ENCODE peak calls at places on chromosomes 5 and 9, in seven cellular contexts. G is AG04450, B is prostate gland, U is GM06990, V is GM12865, O is kidney epithelial cell, A is AG10803. E is an unnamed sample.

GRCh38 chr5:106737111-106737510 is 933.6 kb downstream of the EFNA5 start:
- DNase-seq in O (no peak), B (no peak), A (no peak), G (no peak), V (no peak), U (no peak), E (no peak)

GRCh38 chr5:81117566-81117965 is 115.6 kb upstream of the CKMT2 start:
- DNase-seq in O (no peak), B (no peak), V (no peak), U (no peak), A (no peak), G (no peak), E (no peak)

GRCh38 chr9:109499631-109500120 is 1.6 kb upstream of the PTPN3 start:
- DNase-seq in U (no peak), G (no peak), B (peak; percentile 65), V (no peak), A (no peak), O (no peak), E (peak; percentile 82)

GRCh38 chr9:71446499-71447411 is 321.6 kb downstream of the CEMIP2 start:
- DNase-seq in O (peak; percentile 16), V (peak; percentile 65), G (peak; percentile 8), A (peak; percentile 38), U (peak; percentile 45), B (peak; percentile 4), E (peak; percentile 87)

GRCh38 chr9:94703488-94704140 is 22.9 kb upstream of the AOPEP start:
- DNase-seq in G (no peak), U (no peak), V (no peak), O (no peak), A (no peak), B (no peak), E (no peak)

GRCh38 chr5:138504799-138505198 is 38.2 kb downstream of the ETF1 start:
- DNase-seq in U (no peak), B (peak; percentile 87), O (no peak), G (no peak), A (peak; percentile 64), V (no peak), E (no peak)

GRCh38 chr9:93068956-93069355 is 10.5 kb downstream of the SUSD3 start:
- DNase-seq in B (no peak), G (no peak), U (no peak), V (no peak), A (no peak), O (no peak), E (no peak)

GRCh38 chr5:66860199-66860975 is 264.2 kb downstream of the MAST4 start:
- DNase-seq in V (no peak), O (no peak), U (no peak), B (no peak), G (no peak), A (peak; percentile 3), E (peak; percentile 9)

GRCh38 chr5:113056988-113057387 is 80.4 kb downstream of the DCP2 start:
- DNase-seq in U (no peak), A (no peak), G (no peak), V (no peak), B (no peak), O (no peak), E (no peak)

GRCh38 chr9:2157277-2158105 is 142.3 kb downstream of the SMARCA2 start:
- DNase-seq in A (peak; percentile 57), B (peak; percentile 23), O (no peak), G (no peak), U (peak; percentile 56), V (peak; percentile 71), E (no peak)

GRCh38 chr5:126523818-126524522 is 71.0 kb downstream of the ALDH7A1 start:
- DNase-seq in U (no peak), B (no peak), A (no peak), V (no peak), O (no peak), G (no peak), E (no peak)

DNA sequence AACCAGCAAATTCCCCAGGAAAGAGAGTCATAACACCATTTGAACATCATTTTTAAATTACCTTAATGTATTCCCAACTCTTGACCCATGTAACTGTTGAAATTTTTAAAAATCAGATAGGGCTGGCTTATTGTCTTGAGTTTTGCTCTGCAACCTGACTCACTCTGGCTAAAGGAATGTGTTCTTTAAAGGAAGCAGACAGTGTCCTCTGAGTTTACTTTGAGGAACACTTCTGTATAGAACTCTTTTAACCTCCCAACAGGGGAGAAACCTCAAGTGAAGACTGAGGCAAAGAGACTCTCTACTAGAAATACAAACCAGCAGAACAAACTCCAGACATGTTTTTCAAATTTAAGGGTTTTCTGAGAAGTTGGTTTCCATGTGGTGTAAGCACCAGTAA is 248.9 kb downstream of the CWC27 start:
- DNase-seq in G (no peak), O (no peak), U (no peak), A (no peak), V (no peak), B (no peak), E (no peak)
- TF ChIP-seq CTCF in G (no peak), O (no peak), U (no peak), A (no peak), V (no peak), B (no peak), E (no peak)

GRCh38 chr9:136118367-136119258 is at the start of gene TMEM250:
- DNase-seq in G (peak; percentile 94), U (peak; percentile 99), B (peak; percentile 92), A (peak; percentile 95), O (peak; percentile 70), V (peak; percentile 99), E (peak; percentile 96)
- TF ChIP-seq CTCF in G (no peak), U (no peak), B (no peak), A (peak; percentile 3), O (no peak), V (no peak), E (no peak)

GRCh38 chr5:150573867-150574817 is 66.2 kb downstream of the NDST1 start:
- DNase-seq in A (no peak), V (no peak), U (no peak), G (no peak), O (no peak), B (no peak), E (no peak)
- TF ChIP-seq CTCF in A (peak; percentile 18), V (no peak), U (no peak), G (peak; percentile 34), O (no peak), B (no peak), E (no peak)

DNA sequence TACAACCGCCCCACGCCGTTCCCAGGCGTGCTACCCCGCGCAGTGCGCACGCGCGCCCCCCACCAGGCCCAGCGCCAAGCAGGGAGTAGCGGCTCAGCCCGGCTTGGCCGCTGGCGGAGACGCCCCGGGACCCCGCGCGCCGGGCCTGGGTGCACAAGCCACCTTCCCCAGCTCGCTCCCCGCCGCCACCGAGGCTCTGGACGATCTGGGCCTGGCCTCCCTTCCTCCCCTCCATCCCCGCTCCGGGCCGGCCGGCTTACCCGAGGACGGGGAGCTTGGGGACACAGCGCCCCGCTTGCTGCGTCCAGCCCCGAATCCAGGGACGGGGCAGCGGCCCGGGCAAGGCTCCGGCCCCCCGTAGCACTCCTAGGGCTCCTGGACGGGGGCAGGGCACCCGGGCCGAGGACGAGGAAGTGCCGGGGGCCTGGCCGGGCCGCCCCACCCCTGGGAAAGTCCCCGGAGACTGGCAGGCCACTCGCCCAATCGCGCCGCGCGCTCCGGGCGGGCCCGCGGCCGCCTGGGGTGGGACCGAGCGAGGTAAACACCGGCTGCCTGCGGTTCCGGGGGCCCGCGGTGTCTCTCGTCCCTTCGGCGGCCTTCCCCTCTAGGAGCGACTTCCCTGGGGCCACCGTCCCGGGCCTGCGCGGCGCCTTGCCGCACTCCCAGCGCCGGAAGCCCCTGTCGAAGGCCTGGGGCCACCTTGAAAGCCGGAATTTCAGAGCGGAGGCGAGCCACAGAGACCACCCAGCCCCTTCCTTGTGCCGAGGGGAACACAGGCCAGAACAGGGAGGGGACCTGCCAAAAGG is at the start of gene TNIP1:
- DNase-seq in A (peak; percentile 93), O (no peak), B (peak; percentile 95), U (peak; percentile 98), G (no peak), V (peak; percentile 97), E (peak; percentile 92)
- TF ChIP-seq CTCF in A (no peak), O (no peak), B (no peak), U (no peak), G (no peak), V (no peak), E (no peak)

GRCh38 chr5:167582263-167582662 is 709.2 kb upstream of the WWC1 start:
- DNase-seq in G (no peak), V (no peak), B (no peak), U (no peak), O (no peak), A (no peak), E (no peak)
- TF ChIP-seq CTCF in G (peak; percentile 21), V (no peak), B (no peak), U (no peak), O (no peak), A (peak; percentile 33), E (no peak)

DNA sequence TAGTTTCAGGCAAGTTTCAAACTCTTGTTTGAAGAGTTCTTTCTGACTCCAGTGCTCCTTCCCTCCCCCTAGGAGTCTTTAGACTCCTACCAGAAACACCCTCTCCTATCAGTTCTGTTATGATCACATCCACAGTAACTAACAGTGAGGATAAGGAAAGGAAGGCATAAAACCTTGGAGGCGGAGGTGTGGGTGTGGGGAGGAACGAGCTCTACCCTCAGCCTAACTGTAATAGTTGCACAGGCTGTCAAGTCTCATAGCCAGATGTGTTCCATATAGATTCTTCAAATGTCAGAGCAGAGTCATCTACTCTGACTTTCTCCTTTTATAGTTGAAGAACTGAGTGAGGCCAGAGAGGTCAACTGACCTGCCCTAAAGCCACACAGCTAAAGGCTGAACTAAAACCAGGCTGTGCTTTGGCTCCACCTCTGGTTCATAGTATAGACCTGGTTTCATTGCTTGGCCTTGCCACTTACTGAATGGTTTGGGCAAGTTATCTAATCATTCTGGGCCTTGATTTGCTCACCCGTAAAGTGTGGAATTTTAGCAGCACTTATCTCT is 34.4 kb upstream of the PIK3R1 start:
- DNase-seq in A (no peak), O (no peak), V (no peak), U (no peak), G (no peak), B (no peak), E (no peak)
- TF ChIP-seq CTCF in A (no peak), O (no peak), V (no peak), U (no peak), G (no peak), B (no peak), E (no peak)

GRCh38 chr9:137240321-137240840 is 706 bp upstream of the TUBB4B start:
- DNase-seq in O (no peak), B (peak; percentile 54), U (no peak), V (peak; percentile 83), G (no peak), A (peak; percentile 79), E (peak; percentile 65)
- TF ChIP-seq CTCF in O (no peak), B (no peak), U (peak; percentile 18), V (no peak), G (no peak), A (no peak), E (no peak)